ENCODE peak calls at places on chromosomes 6 and 20, in six cellular contexts. H is NCI-H1105, S is HEK293T, L is iPS-NIHi11, V is pulmonary artery endothelial cell, J is KG1. C is an unnamed sample.

GRCh38 chr20:3312940-3313656 is 74.1 kb upstream of the SLC4A11 start:
- DNase-seq in H (no peak), V (peak; percentile 36), S (no peak), L (no peak), J (no peak), C (no peak)

GRCh38 chr20:39849664-39850063 is 839.4 kb downstream of the MAFB start:
- DNase-seq in V (no peak), S (no peak), H (no peak), J (no peak), L (peak; percentile 13), C (no peak)

GRCh38 chr6:101832371-101832770 is 438.9 kb downstream of the GRIK2 start:
- DNase-seq in S (no peak), H (peak; percentile 15), J (no peak), V (no peak), L (no peak), C (no peak)

GRCh38 chr6:107490568-107491058 is 696 bp downstream of the SOBP start:
- DNase-seq in S (no peak), L (no peak), V (no peak), H (peak; percentile 43), J (no peak), C (no peak)

GRCh38 chr20:561437-562231 is 18.0 kb upstream of the CSNK2A1 start:
- DNase-seq in S (peak; percentile 78), J (peak; percentile 47), V (peak; percentile 27), L (peak; percentile 83), H (peak; percentile 66), C (peak; percentile 16)

GRCh38 chr6:16400248-16400760 is 161.9 kb downstream of the GMPR start:
- DNase-seq in J (no peak), V (no peak), S (no peak), H (no peak), L (no peak), C (no peak)

GRCh38 chr20:49775229-49775693 is 37.4 kb upstream of the SLC9A8 start:
- DNase-seq in H (no peak), J (no peak), L (peak; percentile 43), S (no peak), V (peak; percentile 96), C (no peak)

GRCh38 chr6:163338671-163339405 is 75.7 kb upstream of the QKI start:
- DNase-seq in S (no peak), L (peak; percentile 35), H (no peak), J (no peak), V (no peak), C (no peak)

GRCh38 chr6:109768485-109768884 is 77.4 kb downstream of the FIG4 start:
- DNase-seq in J (no peak), S (no peak), L (no peak), H (no peak), V (no peak), C (no peak)

GRCh38 chr6:11296449-11297375 is 64.2 kb upstream of the NEDD9 start:
- DNase-seq in L (no peak), V (no peak), J (no peak), S (no peak), H (no peak), C (no peak)

GRCh38 chr20:32358883-32359632 is 927 bp downstream of the ASXL1 start:
- DNase-seq in J (peak; percentile 24), S (peak; percentile 71), V (no peak), H (peak; percentile 29), L (peak; percentile 86), C (no peak)

GRCh38 chr20:24781061-24781980 is 167.7 kb upstream of the CST7 start:
- DNase-seq in H (no peak), S (peak; percentile 25), L (peak; percentile 60), V (no peak), J (no peak), C (no peak)

GRCh38 chr6:39260451-39260850 is 31.2 kb upstream of the KCNK5 start:
- DNase-seq in S (no peak), J (no peak), L (no peak), V (no peak), H (no peak), C (no peak)

GRCh38 chr6:37032239-37032638 is 26.8 kb downstream of the FGD2 start:
- DNase-seq in V (no peak), L (no peak), J (no peak), S (no peak), H (no peak), C (no peak)

GRCh38 chr20:5535211-5535756 is 214.9 kb upstream of the SHLD1 start:
- DNase-seq in J (no peak), L (no peak), H (no peak), V (no peak), S (no peak), C (no peak)

GRCh38 chr6:89483111-89483720 is 50.3 kb downstream of the ANKRD6 start:
- DNase-seq in V (no peak), J (no peak), H (no peak), S (no peak), L (peak; percentile 66), C (no peak)

GRCh38 chr6:158461954-158462353 is 97.9 kb upstream of the TMEM181 start:
- DNase-seq in J (no peak), V (no peak), H (no peak), L (no peak), S (no peak), C (no peak)

GRCh38 chr6:4914412-4915159 is 89.3 kb downstream of the RPP40 start:
- DNase-seq in S (no peak), J (no peak), L (no peak), H (no peak), V (no peak), C (no peak)

GRCh38 chr6:134347916-134348805 is 30.2 kb upstream of the SGK1 start:
- DNase-seq in H (no peak), J (no peak), V (no peak), S (no peak), L (no peak), C (no peak)

GRCh38 chr6:11618533-11618932 is 81.0 kb downstream of the TMEM170B start:
- DNase-seq in H (no peak), S (peak; percentile 16), V (no peak), J (no peak), L (peak; percentile 39), C (no peak)

GRCh38 chr6:24859608-24860007 is 60.9 kb upstream of the ARMH2 start:
- DNase-seq in J (no peak), S (no peak), H (peak; percentile 57), L (no peak), V (no peak), C (peak; percentile 43)

GRCh38 chr6:16688984-16689636 is 72.2 kb downstream of the ATXN1 start:
- DNase-seq in S (no peak), V (peak; percentile 81), H (no peak), L (no peak), J (no peak), C (no peak)

GRCh38 chr20:62777528-62777830 is 18.8 kb upstream of the MRGBP start:
- DNase-seq in S (no peak), L (no peak), V (no peak), J (no peak), H (no peak), C (no peak)

GRCh38 chr6:78999737-79000136 is 78.3 kb downstream of the PHIP start:
- DNase-seq in V (no peak), J (no peak), H (no peak), L (no peak), S (no peak), C (no peak)

C was measured in NCI-H1417 treated with DMSO at 0.1 percent for 48 hours.